ENCODE peak calls at places on chromosomes 7 and 10, in eight cellular contexts. One of them, this sample, is unnamed.

GRCh38 chr10:17375936-17376584 is 78.3 kb downstream of the ST8SIA6 start:
- DNase-seq in dorsolateral prefrontal cortex: no peak
- DNase-seq in astrocyte of the spinal cord: no peak
- DNase-seq in AG08395: no peak
- DNase-seq in fibroblast of pulmonary artery: peak
- DNase-seq in HEK293T: peak
- DNase-seq in HAP-1: peak
- DNase-seq in activated naive CD4-positive, alpha-beta T cell treated with anti-CD3 and anti-CD28 coated beads for 36 hours: peak
- DNase-seq in this sample: peak

GRCh38 chr10:71272122-71272771 is 46.8 kb upstream of the SLC29A3 start:
- DNase-seq in fibroblast of pulmonary artery: peak
- DNase-seq in AG08395: peak
- DNase-seq in activated naive CD4-positive, alpha-beta T cell treated with anti-CD3 and anti-CD28 coated beads for 36 hours: no peak
- DNase-seq in dorsolateral prefrontal cortex: no peak
- DNase-seq in HAP-1: no peak
- DNase-seq in HEK293T: no peak
- DNase-seq in astrocyte of the spinal cord: peak
- DNase-seq in this sample: no peak

GRCh38 chr10:98855403-98856189 is 380.1 kb downstream of the HPSE2 start:
- DNase-seq in fibroblast of pulmonary artery: no peak
- DNase-seq in AG08395: no peak
- DNase-seq in activated naive CD4-positive, alpha-beta T cell treated with anti-CD3 and anti-CD28 coated beads for 36 hours: no peak
- DNase-seq in HAP-1: no peak
- DNase-seq in HEK293T: no peak
- DNase-seq in dorsolateral prefrontal cortex: no peak
- DNase-seq in astrocyte of the spinal cord: no peak
- DNase-seq in this sample: no peak

GRCh38 chr7:30880941-30881340 is 30.7 kb upstream of the AQP1 start:
- DNase-seq in astrocyte of the spinal cord: no peak
- DNase-seq in dorsolateral prefrontal cortex: no peak
- DNase-seq in HEK293T: no peak
- DNase-seq in AG08395: no peak
- DNase-seq in activated naive CD4-positive, alpha-beta T cell treated with anti-CD3 and anti-CD28 coated beads for 36 hours: no peak
- DNase-seq in HAP-1: no peak
- DNase-seq in fibroblast of pulmonary artery: no peak
- DNase-seq in this sample: no peak

GRCh38 chr7:144517762-144518161 is 114.3 kb upstream of the NOBOX start:
- DNase-seq in AG08395: no peak
- DNase-seq in dorsolateral prefrontal cortex: no peak
- DNase-seq in fibroblast of pulmonary artery: no peak
- DNase-seq in astrocyte of the spinal cord: no peak
- DNase-seq in HEK293T: no peak
- DNase-seq in HAP-1: no peak
- DNase-seq in activated naive CD4-positive, alpha-beta T cell treated with anti-CD3 and anti-CD28 coated beads for 36 hours: no peak
- DNase-seq in this sample: no peak

GRCh38 chr7:39413866-39414668 is 152.1 kb upstream of the YAE1 start:
- DNase-seq in activated naive CD4-positive, alpha-beta T cell treated with anti-CD3 and anti-CD28 coated beads for 36 hours: peak
- DNase-seq in dorsolateral prefrontal cortex: no peak
- DNase-seq in fibroblast of pulmonary artery: peak
- DNase-seq in HEK293T: peak
- DNase-seq in AG08395: peak
- DNase-seq in HAP-1: peak
- DNase-seq in astrocyte of the spinal cord: peak
- DNase-seq in this sample: peak

GRCh38 chr10:121137533-121137932 is 286.4 kb downstream of the WDR11 start:
- DNase-seq in astrocyte of the spinal cord: no peak
- DNase-seq in HEK293T: no peak
- DNase-seq in fibroblast of pulmonary artery: no peak
- DNase-seq in AG08395: no peak
- DNase-seq in activated naive CD4-positive, alpha-beta T cell treated with anti-CD3 and anti-CD28 coated beads for 36 hours: no peak
- DNase-seq in HAP-1: no peak
- DNase-seq in dorsolateral prefrontal cortex: no peak
- DNase-seq in this sample: no peak

GRCh38 chr10:29559996-29560395 is 74.8 kb downstream of the SVIL start:
- DNase-seq in AG08395: no peak
- DNase-seq in astrocyte of the spinal cord: no peak
- DNase-seq in HEK293T: no peak
- DNase-seq in fibroblast of pulmonary artery: no peak
- DNase-seq in dorsolateral prefrontal cortex: no peak
- DNase-seq in HAP-1: no peak
- DNase-seq in activated naive CD4-positive, alpha-beta T cell treated with anti-CD3 and anti-CD28 coated beads for 36 hours: no peak
- DNase-seq in this sample: no peak

GRCh38 chr7:139109188-139109982 is at the start of gene ZC3HAV1:
- DNase-seq in HEK293T: peak
- DNase-seq in HAP-1: peak
- DNase-seq in dorsolateral prefrontal cortex: peak
- DNase-seq in activated naive CD4-positive, alpha-beta T cell treated with anti-CD3 and anti-CD28 coated beads for 36 hours: peak
- DNase-seq in astrocyte of the spinal cord: peak
- DNase-seq in AG08395: peak
- DNase-seq in fibroblast of pulmonary artery: peak
- DNase-seq in this sample: peak

GRCh38 chr7:143884978-143885559 is 16.9 kb downstream of the TCAF1 start:
- DNase-seq in activated naive CD4-positive, alpha-beta T cell treated with anti-CD3 and anti-CD28 coated beads for 36 hours: peak
- DNase-seq in astrocyte of the spinal cord: peak
- DNase-seq in HEK293T: no peak
- DNase-seq in HAP-1: no peak
- DNase-seq in fibroblast of pulmonary artery: peak
- DNase-seq in AG08395: peak
- DNase-seq in dorsolateral prefrontal cortex: peak
- DNase-seq in this sample: no peak

GRCh38 chr10:87761892-87762291 is 56.1 kb downstream of the ATAD1 start:
- DNase-seq in dorsolateral prefrontal cortex: no peak
- DNase-seq in AG08395: no peak
- DNase-seq in fibroblast of pulmonary artery: peak
- DNase-seq in astrocyte of the spinal cord: peak
- DNase-seq in HEK293T: no peak
- DNase-seq in HAP-1: no peak
- DNase-seq in activated naive CD4-positive, alpha-beta T cell treated with anti-CD3 and anti-CD28 coated beads for 36 hours: peak
- DNase-seq in this sample: no peak

GRCh38 chr10:78656815-78657621 is 411.7 kb upstream of the ZMIZ1 start:
- DNase-seq in astrocyte of the spinal cord: peak
- DNase-seq in activated naive CD4-positive, alpha-beta T cell treated with anti-CD3 and anti-CD28 coated beads for 36 hours: no peak
- DNase-seq in HEK293T: no peak
- DNase-seq in dorsolateral prefrontal cortex: peak
- DNase-seq in HAP-1: peak
- DNase-seq in AG08395: no peak
- DNase-seq in fibroblast of pulmonary artery: no peak
- DNase-seq in this sample: no peak

GRCh38 chr7:80997841-80998240 is 79.0 kb upstream of the SEMA3C start:
- DNase-seq in activated naive CD4-positive, alpha-beta T cell treated with anti-CD3 and anti-CD28 coated beads for 36 hours: no peak
- DNase-seq in HEK293T: no peak
- DNase-seq in HAP-1: no peak
- DNase-seq in astrocyte of the spinal cord: no peak
- DNase-seq in fibroblast of pulmonary artery: no peak
- DNase-seq in AG08395: no peak
- DNase-seq in dorsolateral prefrontal cortex: no peak
- DNase-seq in this sample: no peak

GRCh38 chr10:106825996-106826395 is 338.5 kb downstream of the SORCS1 start:
- DNase-seq in dorsolateral prefrontal cortex: no peak
- DNase-seq in activated naive CD4-positive, alpha-beta T cell treated with anti-CD3 and anti-CD28 coated beads for 36 hours: no peak
- DNase-seq in fibroblast of pulmonary artery: no peak
- DNase-seq in HEK293T: no peak
- DNase-seq in AG08395: no peak
- DNase-seq in astrocyte of the spinal cord: no peak
- DNase-seq in HAP-1: no peak
- DNase-seq in this sample: no peak

GRCh38 chr10:110226926-110227641 is 19.7 kb downstream of the MXI1 start:
- DNase-seq in HEK293T: peak
- DNase-seq in dorsolateral prefrontal cortex: peak
- DNase-seq in astrocyte of the spinal cord: peak
- DNase-seq in HAP-1: peak
- DNase-seq in activated naive CD4-positive, alpha-beta T cell treated with anti-CD3 and anti-CD28 coated beads for 36 hours: peak
- DNase-seq in fibroblast of pulmonary artery: no peak
- DNase-seq in AG08395: peak
- DNase-seq in this sample: peak

GRCh38 chr10:116201011-116201410 is 72.0 kb downstream of the GFRA1 start:
- DNase-seq in AG08395: peak
- DNase-seq in HAP-1: no peak
- DNase-seq in activated naive CD4-positive, alpha-beta T cell treated with anti-CD3 and anti-CD28 coated beads for 36 hours: no peak
- DNase-seq in fibroblast of pulmonary artery: no peak
- DNase-seq in dorsolateral prefrontal cortex: no peak
- DNase-seq in astrocyte of the spinal cord: peak
- DNase-seq in HEK293T: no peak
- DNase-seq in this sample: no peak

GRCh38 chr7:92850506-92850905 is 14.1 kb upstream of the CDK6 start:
- DNase-seq in astrocyte of the spinal cord: no peak
- DNase-seq in HEK293T: no peak
- DNase-seq in dorsolateral prefrontal cortex: no peak
- DNase-seq in AG08395: no peak
- DNase-seq in activated naive CD4-positive, alpha-beta T cell treated with anti-CD3 and anti-CD28 coated beads for 36 hours: no peak
- DNase-seq in fibroblast of pulmonary artery: no peak
- DNase-seq in HAP-1: no peak
- DNase-seq in this sample: no peak

GRCh38 chr10:92598321-92598720 is 5.4 kb downstream of the KIF11 start:
- DNase-seq in activated naive CD4-positive, alpha-beta T cell treated with anti-CD3 and anti-CD28 coated beads for 36 hours: no peak
- DNase-seq in astrocyte of the spinal cord: no peak
- DNase-seq in fibroblast of pulmonary artery: no peak
- DNase-seq in dorsolateral prefrontal cortex: no peak
- DNase-seq in HAP-1: no peak
- DNase-seq in AG08395: no peak
- DNase-seq in HEK293T: no peak
- DNase-seq in this sample: no peak

GRCh38 chr7:159038066-159038465 is 106.6 kb downstream of the VIPR2 start:
- DNase-seq in HAP-1: no peak
- DNase-seq in HEK293T: no peak
- DNase-seq in dorsolateral prefrontal cortex: no peak
- DNase-seq in fibroblast of pulmonary artery: no peak
- DNase-seq in AG08395: no peak
- DNase-seq in astrocyte of the spinal cord: no peak
- DNase-seq in activated naive CD4-positive, alpha-beta T cell treated with anti-CD3 and anti-CD28 coated beads for 36 hours: no peak
- DNase-seq in this sample: no peak

GRCh38 chr10:71483135-71483534 is 86.4 kb downstream of the CDH23 start:
- DNase-seq in HEK293T: no peak
- DNase-seq in dorsolateral prefrontal cortex: no peak
- DNase-seq in AG08395: no peak
- DNase-seq in activated naive CD4-positive, alpha-beta T cell treated with anti-CD3 and anti-CD28 coated beads for 36 hours: no peak
- DNase-seq in HAP-1: no peak
- DNase-seq in astrocyte of the spinal cord: no peak
- DNase-seq in fibroblast of pulmonary artery: no peak
- DNase-seq in this sample: no peak

GRCh38 chr7:46197833-46198540 is 276.9 kb upstream of the IGFBP3 start:
- DNase-seq in fibroblast of pulmonary artery: no peak
- DNase-seq in dorsolateral prefrontal cortex: no peak
- DNase-seq in AG08395: no peak
- DNase-seq in HEK293T: no peak
- DNase-seq in activated naive CD4-positive, alpha-beta T cell treated with anti-CD3 and anti-CD28 coated beads for 36 hours: no peak
- DNase-seq in HAP-1: no peak
- DNase-seq in astrocyte of the spinal cord: no peak
- DNase-seq in this sample: no peak

GRCh38 chr7:114819629-114820362 is 102.1 kb upstream of the MDFIC start:
- DNase-seq in dorsolateral prefrontal cortex: no peak
- DNase-seq in activated naive CD4-positive, alpha-beta T cell treated with anti-CD3 and anti-CD28 coated beads for 36 hours: no peak
- DNase-seq in AG08395: peak
- DNase-seq in astrocyte of the spinal cord: peak
- DNase-seq in fibroblast of pulmonary artery: peak
- DNase-seq in HEK293T: no peak
- DNase-seq in HAP-1: no peak
- DNase-seq in this sample: no peak

GRCh38 chr7:46908770-46909169 is 673.1 kb downstream of the TNS3 start:
- DNase-seq in astrocyte of the spinal cord: peak
- DNase-seq in activated naive CD4-positive, alpha-beta T cell treated with anti-CD3 and anti-CD28 coated beads for 36 hours: no peak
- DNase-seq in HAP-1: no peak
- DNase-seq in dorsolateral prefrontal cortex: no peak
- DNase-seq in AG08395: peak
- DNase-seq in HEK293T: no peak
- DNase-seq in fibroblast of pulmonary artery: peak
- DNase-seq in this sample: no peak

GRCh38 chr10:19412531-19412930 is 363.9 kb downstream of the MALRD1 start:
- DNase-seq in astrocyte of the spinal cord: peak
- DNase-seq in AG08395: no peak
- DNase-seq in fibroblast of pulmonary artery: peak
- DNase-seq in HAP-1: peak
- DNase-seq in dorsolateral prefrontal cortex: no peak
- DNase-seq in activated naive CD4-positive, alpha-beta T cell treated with anti-CD3 and anti-CD28 coated beads for 36 hours: no peak
- DNase-seq in HEK293T: peak
- DNase-seq in this sample: no peak

GRCh38 chr10:114962441-114962840 is 24.4 kb downstream of the TRUB1 start:
- DNase-seq in astrocyte of the spinal cord: no peak
- DNase-seq in fibroblast of pulmonary artery: no peak
- DNase-seq in AG08395: no peak
- DNase-seq in dorsolateral prefrontal cortex: no peak
- DNase-seq in activated naive CD4-positive, alpha-beta T cell treated with anti-CD3 and anti-CD28 coated beads for 36 hours: no peak
- DNase-seq in HAP-1: no peak
- DNase-seq in HEK293T: no peak
- DNase-seq in this sample: no peak

GRCh38 chr10:100890696-100891271 is 22.0 kb upstream of the SLF2 start:
- DNase-seq in HAP-1: no peak
- DNase-seq in activated naive CD4-positive, alpha-beta T cell treated with anti-CD3 and anti-CD28 coated beads for 36 hours: no peak
- DNase-seq in fibroblast of pulmonary artery: peak
- DNase-seq in astrocyte of the spinal cord: peak
- DNase-seq in AG08395: peak
- DNase-seq in HEK293T: no peak
- DNase-seq in dorsolateral prefrontal cortex: no peak
- DNase-seq in this sample: no peak

GRCh38 chr7:92025260-92025659 is 84.6 kb downstream of the AKAP9 start:
- DNase-seq in fibroblast of pulmonary artery: peak
- DNase-seq in dorsolateral prefrontal cortex: no peak
- DNase-seq in HEK293T: no peak
- DNase-seq in activated naive CD4-positive, alpha-beta T cell treated with anti-CD3 and anti-CD28 coated beads for 36 hours: no peak
- DNase-seq in AG08395: peak
- DNase-seq in astrocyte of the spinal cord: peak
- DNase-seq in HAP-1: no peak
- DNase-seq in this sample: no peak

GRCh38 chr7:130917669-130918128 is 183.7 kb upstream of the KLF14 start:
- DNase-seq in astrocyte of the spinal cord: peak
- DNase-seq in AG08395: no peak
- DNase-seq in HAP-1: no peak
- DNase-seq in HEK293T: no peak
- DNase-seq in dorsolateral prefrontal cortex: no peak
- DNase-seq in activated naive CD4-positive, alpha-beta T cell treated with anti-CD3 and anti-CD28 coated beads for 36 hours: no peak
- DNase-seq in fibroblast of pulmonary artery: no peak
- DNase-seq in this sample: no peak

GRCh38 chr10:99973190-99973589 is 36.6 kb downstream of the DNMBP start:
- DNase-seq in dorsolateral prefrontal cortex: no peak
- DNase-seq in astrocyte of the spinal cord: no peak
- DNase-seq in fibroblast of pulmonary artery: no peak
- DNase-seq in HEK293T: no peak
- DNase-seq in activated naive CD4-positive, alpha-beta T cell treated with anti-CD3 and anti-CD28 coated beads for 36 hours: no peak
- DNase-seq in HAP-1: no peak
- DNase-seq in AG08395: no peak
- DNase-seq in this sample: no peak

GRCh38 chr7:91187061-91187460 is 77.2 kb upstream of the FZD1 start:
- DNase-seq in HAP-1: no peak
- DNase-seq in AG08395: no peak
- DNase-seq in astrocyte of the spinal cord: no peak
- DNase-seq in fibroblast of pulmonary artery: no peak
- DNase-seq in activated naive CD4-positive, alpha-beta T cell treated with anti-CD3 and anti-CD28 coated beads for 36 hours: no peak
- DNase-seq in HEK293T: no peak
- DNase-seq in dorsolateral prefrontal cortex: no peak
- DNase-seq in this sample: no peak

GRCh38 chr10:26952094-26952493 is 91.3 kb upstream of the ABI1 start:
- DNase-seq in fibroblast of pulmonary artery: no peak
- DNase-seq in astrocyte of the spinal cord: no peak
- DNase-seq in HEK293T: no peak
- DNase-seq in activated naive CD4-positive, alpha-beta T cell treated with anti-CD3 and anti-CD28 coated beads for 36 hours: no peak
- DNase-seq in HAP-1: no peak
- DNase-seq in dorsolateral prefrontal cortex: no peak
- DNase-seq in AG08395: no peak
- DNase-seq in this sample: no peak

GRCh38 chr7:26620352-26620751 is 244.0 kb downstream of the SKAP2 start:
- DNase-seq in fibroblast of pulmonary artery: no peak
- DNase-seq in HAP-1: peak
- DNase-seq in activated naive CD4-positive, alpha-beta T cell treated with anti-CD3 and anti-CD28 coated beads for 36 hours: peak
- DNase-seq in AG08395: no peak
- DNase-seq in dorsolateral prefrontal cortex: no peak
- DNase-seq in astrocyte of the spinal cord: peak
- DNase-seq in HEK293T: peak
- DNase-seq in this sample: no peak

GRCh38 chr7:29019896-29020295 is 61.8 kb upstream of the TRIL start:
- DNase-seq in dorsolateral prefrontal cortex: peak
- DNase-seq in HAP-1: no peak
- DNase-seq in astrocyte of the spinal cord: no peak
- DNase-seq in HEK293T: no peak
- DNase-seq in activated naive CD4-positive, alpha-beta T cell treated with anti-CD3 and anti-CD28 coated beads for 36 hours: no peak
- DNase-seq in fibroblast of pulmonary artery: no peak
- DNase-seq in AG08395: no peak
- DNase-seq in this sample: no peak

GRCh38 chr10:111084346-111085255 is 7.8 kb downstream of the ADRA2A start:
- DNase-seq in AG08395: peak
- DNase-seq in fibroblast of pulmonary artery: no peak
- DNase-seq in dorsolateral prefrontal cortex: no peak
- DNase-seq in astrocyte of the spinal cord: no peak
- DNase-seq in activated naive CD4-positive, alpha-beta T cell treated with anti-CD3 and anti-CD28 coated beads for 36 hours: no peak
- DNase-seq in HEK293T: no peak
- DNase-seq in HAP-1: no peak
- DNase-seq in this sample: no peak

This sample was measured in memory B cell.